ENCODE peak calls at places on chromosomes 2 and 18, in six cellular contexts. One of them, this sample, is unnamed. For H3K9me3, the result is how much of the 10 kb centered on the place peaks cover.

GRCh38 chr2:10179422-10179821 is 56.9 kb downstream of the RRM2 start:
- DNase-seq in K562: no peak
- DNase-seq in lung: no peak
- DNase-seq in ovary: no peak
- DNase-seq in left lung: no peak
- DNase-seq in Panc1: no peak
- DNase-seq in this sample: no peak

GRCh38 chr18:58005885-58006523 is 38.0 kb upstream of the NEDD4L start:
- DNase-seq in lung: no peak
- DNase-seq in left lung: no peak
- DNase-seq in K562: no peak
- DNase-seq in Panc1: no peak
- DNase-seq in ovary: no peak
- DNase-seq in this sample: no peak

GRCh38 chr18:48922203-48922800 is 28.5 kb downstream of the SMAD7 start:
- DNase-seq in Panc1: no peak
- DNase-seq in ovary: no peak
- DNase-seq in left lung: no peak
- DNase-seq in K562: no peak
- DNase-seq in lung: no peak
- DNase-seq in this sample: no peak

GRCh38 chr2:190986221-190986953 is 27.6 kb downstream of the STAT1 start:
- DNase-seq in left lung: no peak
- DNase-seq in K562: peak
- DNase-seq in Panc1: no peak
- DNase-seq in ovary: no peak
- DNase-seq in lung: no peak
- DNase-seq in this sample: no peak

GRCh38 chr2:105801961-105802360 is 57.2 kb downstream of the NCK2 start:
- DNase-seq in K562: no peak
- DNase-seq in ovary: no peak
- DNase-seq in lung: no peak
- DNase-seq in Panc1: no peak
- DNase-seq in left lung: no peak
- DNase-seq in this sample: no peak

GRCh38 chr18:71221405-71221804 is 932.6 kb downstream of the SOCS6 start:
- DNase-seq in Panc1: no peak
- DNase-seq in left lung: no peak
- DNase-seq in lung: no peak
- DNase-seq in K562: no peak
- DNase-seq in ovary: no peak
- DNase-seq in this sample: no peak

GRCh38 chr2:144630459-144631215 is 110.7 kb upstream of the ZEB2 start:
- DNase-seq in left lung: no peak
- DNase-seq in Panc1: no peak
- DNase-seq in ovary: no peak
- DNase-seq in K562: no peak
- DNase-seq in lung: no peak
- DNase-seq in this sample: no peak

GRCh38 chr2:134132487-134132857 is 121.4 kb upstream of the MGAT5 start:
- DNase-seq in K562: no peak
- DNase-seq in left lung: no peak
- DNase-seq in ovary: no peak
- DNase-seq in lung: no peak
- DNase-seq in Panc1: no peak
- DNase-seq in this sample: no peak

GRCh38 chr18:54696616-54697293 is 105.7 kb downstream of the DYNAP start:
- DNase-seq in left lung: no peak
- DNase-seq in ovary: no peak
- DNase-seq in Panc1: no peak
- DNase-seq in K562: no peak
- DNase-seq in lung: no peak
- DNase-seq in this sample: no peak

GRCh38 chr2:100524331-100524730 is 38.5 kb upstream of the PDCL3 start:
- DNase-seq in K562: no peak
- DNase-seq in lung: no peak
- DNase-seq in left lung: no peak
- DNase-seq in ovary: no peak
- DNase-seq in Panc1: no peak
- DNase-seq in this sample: no peak

GRCh38 chr2:156190532-156190931 is 142.0 kb downstream of the NR4A2 start:
- DNase-seq in left lung: no peak
- DNase-seq in ovary: no peak
- DNase-seq in lung: no peak
- DNase-seq in K562: no peak
- DNase-seq in Panc1: no peak
- DNase-seq in this sample: no peak

GRCh38 chr18:36544036-36544725 is 246.7 kb downstream of the FHOD3 start:
- DNase-seq in Panc1: no peak
- DNase-seq in lung: no peak
- DNase-seq in ovary: no peak
- DNase-seq in left lung: no peak
- DNase-seq in K562: no peak
- DNase-seq in this sample: peak

GRCh38 chr18:61551586-61551985 is 218.4 kb downstream of the CDH20 start:
- DNase-seq in ovary: no peak
- DNase-seq in Panc1: peak
- DNase-seq in K562: peak
- DNase-seq in left lung: no peak
- DNase-seq in lung: no peak
- DNase-seq in this sample: no peak

GRCh38 chr2:220648628-220649027 is 923.5 kb downstream of the EPHA4 start:
- DNase-seq in lung: no peak
- DNase-seq in left lung: no peak
- DNase-seq in Panc1: no peak
- DNase-seq in ovary: no peak
- DNase-seq in K562: no peak
- DNase-seq in this sample: no peak

GRCh38 chr2:202373490-202373889 is 2.6 kb upstream of the BMPR2 start:
- DNase-seq in ovary: no peak
- DNase-seq in Panc1: no peak
- DNase-seq in K562: no peak
- DNase-seq in lung: no peak
- DNase-seq in left lung: no peak
- DNase-seq in this sample: no peak

GRCh38 chr2:185583058-185583816 is 155.4 kb upstream of the FSIP2 start:
- DNase-seq in ovary: no peak
- DNase-seq in Panc1: no peak
- DNase-seq in K562: no peak
- DNase-seq in lung: no peak
- DNase-seq in left lung: peak
- DNase-seq in this sample: no peak

GRCh38 chr2:56084117-56084936 is 99.5 kb upstream of the CCDC85A start:
- DNase-seq in lung: no peak
- DNase-seq in K562: no peak
- DNase-seq in Panc1: peak
- DNase-seq in ovary: no peak
- DNase-seq in left lung: no peak
- DNase-seq in this sample: no peak

GRCh38 chr2:224378087-224379085 is 23.5 kb downstream of the FAM124B start:
- DNase-seq in Panc1: no peak
- DNase-seq in left lung: no peak
- DNase-seq in lung: no peak
- DNase-seq in K562: no peak
- DNase-seq in ovary: no peak
- DNase-seq in this sample: no peak

GRCh38 chr2:130790808-130791616 is 35.7 kb downstream of the AMER3 start:
- DNase-seq in Panc1: no peak
- DNase-seq in lung: no peak
- DNase-seq in K562: no peak
- DNase-seq in left lung: no peak
- DNase-seq in ovary: no peak
- DNase-seq in this sample: no peak

GRCh38 chr2:213229814-213230213 is 54.5 kb upstream of the SPAG16 start:
- DNase-seq in lung: no peak
- DNase-seq in left lung: no peak
- DNase-seq in ovary: no peak
- DNase-seq in Panc1: no peak
- DNase-seq in K562: no peak
- DNase-seq in this sample: no peak

GRCh38 chr2:73852020-73852419 is 23.3 kb downstream of the STAMBP start:
- DNase-seq in left lung: no peak
- DNase-seq in K562: peak
- DNase-seq in lung: no peak
- DNase-seq in Panc1: peak
- DNase-seq in ovary: no peak
- DNase-seq in this sample: no peak

GRCh38 chr2:60677376-60677775 is 78.7 kb upstream of the PAPOLG start:
- DNase-seq in ovary: no peak
- DNase-seq in lung: no peak
- DNase-seq in Panc1: no peak
- DNase-seq in K562: no peak
- DNase-seq in left lung: no peak
- DNase-seq in this sample: no peak

GRCh38 chr2:30105556-30105955 is 41.3 kb upstream of the YPEL5 start:
- DNase-seq in K562: no peak
- DNase-seq in lung: no peak
- DNase-seq in left lung: no peak
- DNase-seq in Panc1: no peak
- DNase-seq in ovary: no peak
- DNase-seq in this sample: no peak

GRCh38 chr2:167013227-167013626 is 124.9 kb downstream of the XIRP2 start:
- DNase-seq in K562: no peak
- DNase-seq in left lung: no peak
- DNase-seq in ovary: no peak
- DNase-seq in lung: no peak
- DNase-seq in Panc1: no peak
- DNase-seq in this sample: no peak

GRCh38 chr2:240893363-240893828 is 2.6 kb downstream of the MAB21L4 start:
- DNase-seq in ovary: no peak
- DNase-seq in Panc1: no peak
- DNase-seq in K562: no peak
- DNase-seq in lung: no peak
- DNase-seq in left lung: peak
- DNase-seq in this sample: no peak

GRCh38 chr2:108570416-108570815 is 36.1 kb downstream of the LIMS1 start:
- DNase-seq in lung: no peak
- DNase-seq in K562: no peak
- DNase-seq in Panc1: no peak
- DNase-seq in ovary: peak
- DNase-seq in left lung: no peak
- DNase-seq in this sample: no peak

GRCh38 chr18:23542471-23542870 is 39.2 kb downstream of the RMC1 start:
- DNase-seq in left lung: no peak
- DNase-seq in ovary: no peak
- DNase-seq in K562: no peak
- DNase-seq in lung: no peak
- DNase-seq in Panc1: no peak
- DNase-seq in this sample: no peak

GRCh38 chr2:176643711-176644110 is 374.5 kb downstream of the MTX2 start:
- DNase-seq in ovary: peak
- DNase-seq in lung: no peak
- DNase-seq in left lung: no peak
- DNase-seq in Panc1: no peak
- DNase-seq in K562: peak
- DNase-seq in this sample: no peak

GRCh38 chr2:134292514-134292913 is 38.6 kb downstream of the MGAT5 start:
- DNase-seq in lung: no peak
- DNase-seq in left lung: no peak
- DNase-seq in K562: no peak
- DNase-seq in ovary: no peak
- DNase-seq in Panc1: no peak
- DNase-seq in this sample: no peak

GRCh38 chr18:59249186-59249774 is 24.0 kb downstream of the RAX start:
- DNase-seq in left lung: no peak
- DNase-seq in K562: peak
- DNase-seq in lung: no peak
- DNase-seq in ovary: no peak
- DNase-seq in Panc1: peak
- DNase-seq in this sample: no peak

GRCh38 chr18:63850010-63850409 is 37.5 kb upstream of the SERPINB2 start:
- DNase-seq in Panc1: no peak
- DNase-seq in lung: no peak
- DNase-seq in ovary: no peak
- DNase-seq in left lung: no peak
- DNase-seq in K562: no peak
- DNase-seq in this sample: no peak

DNA sequence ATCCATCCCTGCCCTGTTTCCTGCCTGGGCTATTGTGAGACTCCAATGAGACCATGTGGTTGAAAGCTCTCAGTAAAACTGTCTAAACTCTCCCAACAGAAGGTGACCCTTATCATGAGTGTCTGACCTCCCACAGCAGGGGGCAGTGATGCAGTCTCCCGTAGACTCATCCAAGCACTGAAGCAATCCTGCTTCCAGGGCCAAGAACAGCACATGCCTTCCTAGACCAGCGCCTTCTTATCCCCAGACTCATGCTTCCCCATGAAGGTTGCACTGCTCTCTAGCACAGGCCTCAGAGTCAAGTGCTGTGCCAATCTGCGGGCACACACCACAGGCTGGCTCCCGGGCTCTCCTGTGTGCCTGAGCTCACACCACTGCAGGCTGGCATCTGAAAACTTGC is 112.3 kb downstream of the TNS1 start:
- DNase-seq in Panc1: no peak
- DNase-seq in lung: no peak
- DNase-seq in ovary: no peak
- DNase-seq in left lung: no peak
- DNase-seq in K562: peak
- DNase-seq in this sample: peak
- H3K27ac ChIP-seq in Panc1: no peak
- H3K27ac ChIP-seq in lung: peak
- H3K27ac ChIP-seq in ovary: no peak
- H3K27ac ChIP-seq in left lung: peak
- H3K27ac ChIP-seq in K562: no peak
- H3K27ac ChIP-seq in this sample: peak

GRCh38 chr2:5148392-5149085 is 543.6 kb upstream of the SOX11 start:
- DNase-seq in Panc1: no peak
- DNase-seq in left lung: no peak
- DNase-seq in ovary: no peak
- DNase-seq in lung: no peak
- DNase-seq in K562: no peak
- DNase-seq in this sample: no peak
- H3K9me3 ChIP-seq in Panc1: under half
- H3K9me3 ChIP-seq in left lung: under half
- H3K9me3 ChIP-seq in ovary: under half
- H3K9me3 ChIP-seq in lung: under half
- H3K9me3 ChIP-seq in K562: under half
- H3K9me3 ChIP-seq in this sample: under half

GRCh38 chr2:1538663-1539062 is 125.4 kb downstream of the TPO start:
- DNase-seq in lung: no peak
- DNase-seq in ovary: no peak
- DNase-seq in K562: no peak
- DNase-seq in left lung: peak
- DNase-seq in Panc1: no peak
- DNase-seq in this sample: no peak
- TF ChIP-seq CTCF in lung: no peak
- TF ChIP-seq CTCF in ovary: no peak
- TF ChIP-seq CTCF in K562: no peak
- TF ChIP-seq CTCF in left lung: no peak
- TF ChIP-seq CTCF in Panc1: peak
- TF ChIP-seq CTCF in this sample: no peak

DNA sequence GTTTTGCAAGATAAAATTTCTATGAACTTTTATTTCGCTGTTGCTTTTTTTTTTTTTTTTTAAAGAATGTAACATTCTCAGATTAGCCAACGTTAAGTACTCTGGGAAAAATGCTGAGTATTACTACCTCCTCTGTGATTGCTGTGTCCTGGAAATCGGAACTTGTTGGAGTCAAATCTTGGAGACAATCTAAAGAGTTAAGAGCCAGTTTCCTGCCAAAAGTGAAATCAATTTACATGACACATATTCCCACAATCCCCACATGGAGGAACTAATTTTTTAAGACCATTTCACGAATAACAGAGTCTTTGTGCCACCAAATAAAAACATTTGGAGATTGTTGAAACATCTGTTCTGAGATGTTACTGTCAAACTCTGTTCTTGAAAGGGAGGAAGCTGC is 127.8 kb downstream of the MEP1B start:
- DNase-seq in Panc1: no peak
- DNase-seq in K562: no peak
- DNase-seq in lung: no peak
- DNase-seq in ovary: no peak
- DNase-seq in left lung: no peak
- DNase-seq in this sample: no peak
- H3K27ac ChIP-seq in Panc1: no peak
- H3K27ac ChIP-seq in K562: no peak
- H3K27ac ChIP-seq in lung: no peak
- H3K27ac ChIP-seq in ovary: no peak
- H3K27ac ChIP-seq in left lung: peak
- H3K27ac ChIP-seq in this sample: peak

This sample was measured in psoas muscle.